ENCODE peak calls at places on chromosomes 4 and X, in seven cellular contexts. One of them, this sample, is unnamed.

GRCh38 chrX:19750028-19750786 is 137.2 kb downstream of the SH3KBP1 start:
- DNase-seq in fibroblast of pulmonary artery: no peak
- DNase-seq in A549: peak
- DNase-seq in lung: no peak
- DNase-seq in fibroblast of mammary gland: peak
- DNase-seq in HL-60: no peak
- DNase-seq in GM13976: no peak
- DNase-seq in this sample: no peak

GRCh38 chrX:129779747-129780146 is at the start of gene SASH3:
- DNase-seq in fibroblast of pulmonary artery: no peak
- DNase-seq in A549: no peak
- DNase-seq in lung: peak
- DNase-seq in fibroblast of mammary gland: no peak
- DNase-seq in HL-60: peak
- DNase-seq in GM13976: peak
- DNase-seq in this sample: peak

GRCh38 chr4:151649461-151649860 is 111.3 kb downstream of the GATB start:
- DNase-seq in fibroblast of pulmonary artery: no peak
- DNase-seq in A549: no peak
- DNase-seq in lung: no peak
- DNase-seq in fibroblast of mammary gland: no peak
- DNase-seq in HL-60: no peak
- DNase-seq in GM13976: no peak
- DNase-seq in this sample: no peak

GRCh38 chr4:3322059-3322550 is 29.3 kb downstream of the RGS12 start:
- DNase-seq in fibroblast of pulmonary artery: peak
- DNase-seq in A549: no peak
- DNase-seq in lung: no peak
- DNase-seq in fibroblast of mammary gland: peak
- DNase-seq in HL-60: no peak
- DNase-seq in GM13976: no peak
- DNase-seq in this sample: no peak

GRCh38 chr4:14247767-14248166 is 620.2 kb upstream of the BOD1L1 start:
- DNase-seq in fibroblast of pulmonary artery: no peak
- DNase-seq in A549: no peak
- DNase-seq in lung: no peak
- DNase-seq in fibroblast of mammary gland: no peak
- DNase-seq in HL-60: no peak
- DNase-seq in GM13976: no peak
- DNase-seq in this sample: no peak

GRCh38 chrX:150966235-150966634 is 16.9 kb upstream of the HMGB3 start:
- DNase-seq in fibroblast of pulmonary artery: no peak
- DNase-seq in A549: no peak
- DNase-seq in lung: no peak
- DNase-seq in fibroblast of mammary gland: no peak
- DNase-seq in HL-60: no peak
- DNase-seq in GM13976: no peak
- DNase-seq in this sample: no peak

GRCh38 chr4:26576171-26576829 is 7.6 kb upstream of the TBC1D19 start:
- DNase-seq in fibroblast of pulmonary artery: peak
- DNase-seq in A549: no peak
- DNase-seq in lung: no peak
- DNase-seq in fibroblast of mammary gland: peak
- DNase-seq in HL-60: no peak
- DNase-seq in GM13976: no peak
- DNase-seq in this sample: no peak

GRCh38 chr4:141711211-141711610 is 74.8 kb downstream of the IL15 start:
- DNase-seq in fibroblast of pulmonary artery: peak
- DNase-seq in A549: peak
- DNase-seq in lung: no peak
- DNase-seq in fibroblast of mammary gland: peak
- DNase-seq in HL-60: no peak
- DNase-seq in GM13976: no peak
- DNase-seq in this sample: peak

GRCh38 chrX:13197961-13198761 is 121.7 kb downstream of the ATXN3L start:
- DNase-seq in fibroblast of pulmonary artery: no peak
- DNase-seq in A549: no peak
- DNase-seq in lung: no peak
- DNase-seq in fibroblast of mammary gland: no peak
- DNase-seq in HL-60: no peak
- DNase-seq in GM13976: no peak
- DNase-seq in this sample: no peak

DNA sequence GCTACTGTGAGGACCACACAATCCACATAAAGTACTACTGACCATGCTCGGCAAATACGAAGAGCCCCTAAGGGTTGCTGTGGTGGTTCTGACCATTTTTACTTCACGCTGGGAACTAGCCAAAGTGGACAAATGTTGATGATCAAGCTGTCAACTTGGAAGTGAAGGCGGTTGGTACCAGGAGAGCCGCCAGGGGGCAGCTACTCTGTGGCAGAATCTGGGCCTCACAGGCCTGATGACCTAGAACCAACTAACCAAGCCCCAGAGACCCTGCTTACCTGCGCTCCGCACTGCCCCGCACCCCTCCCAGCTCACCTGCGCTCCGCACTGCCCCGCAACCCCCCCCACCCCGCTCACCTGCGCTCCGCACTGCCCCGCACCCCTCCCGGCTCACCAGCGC is 5.6 kb downstream of the GAK start:
- DNase-seq in fibroblast of pulmonary artery: peak
- DNase-seq in A549: peak
- DNase-seq in lung: no peak
- DNase-seq in fibroblast of mammary gland: peak
- DNase-seq in HL-60: no peak
- DNase-seq in GM13976: no peak
- DNase-seq in this sample: no peak
- TF ChIP-seq CTCF in fibroblast of pulmonary artery: peak
- TF ChIP-seq CTCF in A549: peak
- TF ChIP-seq CTCF in lung: no peak
- TF ChIP-seq CTCF in fibroblast of mammary gland: peak
- TF ChIP-seq CTCF in HL-60: peak
- TF ChIP-seq CTCF in GM13976: peak
- TF ChIP-seq CTCF in this sample: no peak

GRCh38 chrX:154384284-154384892 is 5.3 kb downstream of the EMD start:
- DNase-seq in fibroblast of pulmonary artery: peak
- DNase-seq in A549: no peak
- DNase-seq in lung: no peak
- DNase-seq in fibroblast of mammary gland: peak
- DNase-seq in HL-60: no peak
- DNase-seq in GM13976: no peak
- DNase-seq in this sample: no peak
- TF ChIP-seq CTCF in fibroblast of pulmonary artery: peak
- TF ChIP-seq CTCF in A549: peak
- TF ChIP-seq CTCF in lung: no peak
- TF ChIP-seq CTCF in fibroblast of mammary gland: peak
- TF ChIP-seq CTCF in HL-60: no peak
- TF ChIP-seq CTCF in GM13976: no peak
- TF ChIP-seq CTCF in this sample: no peak

GRCh38 chrX:49106296-49106695 is 17.2 kb downstream of the GPKOW start:
- DNase-seq in fibroblast of pulmonary artery: no peak
- DNase-seq in A549: no peak
- DNase-seq in lung: no peak
- DNase-seq in fibroblast of mammary gland: no peak
- DNase-seq in HL-60: no peak
- DNase-seq in GM13976: no peak
- DNase-seq in this sample: no peak

GRCh38 chrX:49102221-49102620 is 21.3 kb downstream of the GPKOW start:
- DNase-seq in fibroblast of pulmonary artery: no peak
- DNase-seq in A549: no peak
- DNase-seq in lung: no peak
- DNase-seq in fibroblast of mammary gland: no peak
- DNase-seq in HL-60: no peak
- DNase-seq in GM13976: no peak
- DNase-seq in this sample: no peak

GRCh38 chrX:49100704-49101628 is 21.3 kb upstream of the WDR45 start:
- DNase-seq in fibroblast of pulmonary artery: peak
- DNase-seq in A549: peak
- DNase-seq in lung: peak
- DNase-seq in fibroblast of mammary gland: peak
- DNase-seq in HL-60: peak
- DNase-seq in GM13976: peak
- DNase-seq in this sample: peak

GRCh38 chrX:49103637-49104036 is 19.9 kb downstream of the GPKOW start:
- DNase-seq in fibroblast of pulmonary artery: no peak
- DNase-seq in A549: peak
- DNase-seq in lung: no peak
- DNase-seq in fibroblast of mammary gland: no peak
- DNase-seq in HL-60: no peak
- DNase-seq in GM13976: no peak
- DNase-seq in this sample: no peak

DNA sequence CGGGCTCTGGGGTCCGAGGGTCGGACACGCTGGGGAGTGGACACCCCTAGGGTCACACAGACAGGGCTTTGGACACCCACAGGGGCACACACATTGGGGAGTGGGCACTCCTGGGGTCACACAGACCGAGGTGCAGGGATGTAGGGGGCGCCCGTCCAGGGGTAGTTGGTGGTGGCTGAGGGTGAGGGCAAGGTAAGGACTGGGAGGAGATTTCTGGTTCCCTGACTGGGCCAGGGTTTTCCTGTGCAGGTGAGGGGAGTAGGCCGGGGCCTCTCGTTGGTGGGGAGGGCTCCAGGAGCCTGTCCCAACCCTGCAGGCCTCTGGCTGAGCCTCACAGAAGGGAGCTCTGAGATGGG is 21.9 kb upstream of the WDR45 start:
- DNase-seq in fibroblast of pulmonary artery: no peak
- DNase-seq in A549: no peak
- DNase-seq in lung: no peak
- DNase-seq in fibroblast of mammary gland: no peak
- DNase-seq in HL-60: no peak
- DNase-seq in GM13976: no peak
- DNase-seq in this sample: no peak
- TF ChIP-seq CTCF in fibroblast of pulmonary artery: no peak
- TF ChIP-seq CTCF in A549: no peak
- TF ChIP-seq CTCF in lung: no peak
- TF ChIP-seq CTCF in fibroblast of mammary gland: no peak
- TF ChIP-seq CTCF in HL-60: no peak
- TF ChIP-seq CTCF in GM13976: no peak
- TF ChIP-seq CTCF in this sample: no peak

GRCh38 chr4:41061482-41062185 is 152.7 kb downstream of the APBB2 start:
- DNase-seq in fibroblast of pulmonary artery: peak
- DNase-seq in A549: no peak
- DNase-seq in lung: no peak
- DNase-seq in fibroblast of mammary gland: peak
- DNase-seq in HL-60: no peak
- DNase-seq in GM13976: no peak
- DNase-seq in this sample: no peak
- TF ChIP-seq CTCF in fibroblast of pulmonary artery: no peak
- TF ChIP-seq CTCF in A549: no peak
- TF ChIP-seq CTCF in lung: no peak
- TF ChIP-seq CTCF in fibroblast of mammary gland: no peak
- TF ChIP-seq CTCF in HL-60: no peak
- TF ChIP-seq CTCF in GM13976: no peak
- TF ChIP-seq CTCF in this sample: no peak

This sample was measured in activated CD8-positive, alpha-beta T cell treated with anti-CD3 and anti-CD28 coated beads for 36 hours.